ENCODE peak calls at places on chromosomes 1 and 21, in seven cellular contexts. One of them, this sample, is unnamed.

GRCh38 chr1:112956503-112957132 is 622 bp upstream of the SLC16A1 start:
- DNase-seq in HTR-8/SVneo: no peak
- DNase-seq in NCI-H1105: no peak
- DNase-seq in effector CD4-positive, alpha-beta T cell: peak
- DNase-seq in body of pancreas: peak
- DNase-seq in activated CD8-positive, alpha-beta T cell treated with anti-CD3 and anti-CD28 coated beads for 36 hours: peak
- DNase-seq in heart left ventricle: peak
- DNase-seq in this sample: no peak

GRCh38 chr1:111323231-111323630 is 32.6 kb downstream of the CHIA start:
- DNase-seq in HTR-8/SVneo: no peak
- DNase-seq in NCI-H1105: no peak
- DNase-seq in effector CD4-positive, alpha-beta T cell: no peak
- DNase-seq in body of pancreas: no peak
- DNase-seq in activated CD8-positive, alpha-beta T cell treated with anti-CD3 and anti-CD28 coated beads for 36 hours: no peak
- DNase-seq in heart left ventricle: no peak
- DNase-seq in this sample: no peak

GRCh38 chr1:226748306-226748705 is 9.2 kb upstream of the ITPKB start:
- DNase-seq in HTR-8/SVneo: no peak
- DNase-seq in NCI-H1105: no peak
- DNase-seq in effector CD4-positive, alpha-beta T cell: no peak
- DNase-seq in body of pancreas: no peak
- DNase-seq in activated CD8-positive, alpha-beta T cell treated with anti-CD3 and anti-CD28 coated beads for 36 hours: no peak
- DNase-seq in heart left ventricle: no peak
- DNase-seq in this sample: no peak

GRCh38 chr1:156500847-156501686 is 492 bp upstream of the MEF2D start:
- DNase-seq in HTR-8/SVneo: peak
- DNase-seq in NCI-H1105: peak
- DNase-seq in effector CD4-positive, alpha-beta T cell: peak
- DNase-seq in body of pancreas: peak
- DNase-seq in activated CD8-positive, alpha-beta T cell treated with anti-CD3 and anti-CD28 coated beads for 36 hours: peak
- DNase-seq in heart left ventricle: peak
- DNase-seq in this sample: peak

GRCh38 chr21:15449556-15449955 is 280.2 kb upstream of the USP25 start:
- DNase-seq in HTR-8/SVneo: no peak
- DNase-seq in NCI-H1105: no peak
- DNase-seq in effector CD4-positive, alpha-beta T cell: no peak
- DNase-seq in body of pancreas: no peak
- DNase-seq in activated CD8-positive, alpha-beta T cell treated with anti-CD3 and anti-CD28 coated beads for 36 hours: no peak
- DNase-seq in heart left ventricle: no peak
- DNase-seq in this sample: no peak

GRCh38 chr1:47578862-47579419 is 141.1 kb downstream of the FOXD2 start:
- DNase-seq in HTR-8/SVneo: no peak
- DNase-seq in NCI-H1105: no peak
- DNase-seq in effector CD4-positive, alpha-beta T cell: no peak
- DNase-seq in body of pancreas: no peak
- DNase-seq in activated CD8-positive, alpha-beta T cell treated with anti-CD3 and anti-CD28 coated beads for 36 hours: no peak
- DNase-seq in heart left ventricle: no peak
- DNase-seq in this sample: no peak

GRCh38 chr1:151710187-151710586 is 6.4 kb downstream of the CELF3 start:
- DNase-seq in HTR-8/SVneo: no peak
- DNase-seq in NCI-H1105: peak
- DNase-seq in effector CD4-positive, alpha-beta T cell: no peak
- DNase-seq in body of pancreas: peak
- DNase-seq in activated CD8-positive, alpha-beta T cell treated with anti-CD3 and anti-CD28 coated beads for 36 hours: peak
- DNase-seq in heart left ventricle: no peak
- DNase-seq in this sample: peak

GRCh38 chr1:3368711-3369436 is 85.6 kb upstream of the ARHGEF16 start:
- DNase-seq in HTR-8/SVneo: no peak
- DNase-seq in NCI-H1105: no peak
- DNase-seq in effector CD4-positive, alpha-beta T cell: no peak
- DNase-seq in body of pancreas: no peak
- DNase-seq in activated CD8-positive, alpha-beta T cell treated with anti-CD3 and anti-CD28 coated beads for 36 hours: no peak
- DNase-seq in heart left ventricle: no peak
- DNase-seq in this sample: no peak

GRCh38 chr21:38993561-38993960 is 187.8 kb downstream of the ETS2 start:
- DNase-seq in HTR-8/SVneo: peak
- DNase-seq in NCI-H1105: no peak
- DNase-seq in effector CD4-positive, alpha-beta T cell: no peak
- DNase-seq in body of pancreas: peak
- DNase-seq in activated CD8-positive, alpha-beta T cell treated with anti-CD3 and anti-CD28 coated beads for 36 hours: no peak
- DNase-seq in heart left ventricle: peak
- DNase-seq in this sample: no peak

GRCh38 chr1:50265790-50266314 is 157.1 kb downstream of the ELAVL4 start:
- DNase-seq in HTR-8/SVneo: no peak
- DNase-seq in NCI-H1105: no peak
- DNase-seq in effector CD4-positive, alpha-beta T cell: no peak
- DNase-seq in body of pancreas: no peak
- DNase-seq in activated CD8-positive, alpha-beta T cell treated with anti-CD3 and anti-CD28 coated beads for 36 hours: no peak
- DNase-seq in heart left ventricle: peak
- DNase-seq in this sample: no peak

GRCh38 chr1:245121523-245121922 is 33.3 kb upstream of the KIF26B start:
- DNase-seq in HTR-8/SVneo: no peak
- DNase-seq in NCI-H1105: no peak
- DNase-seq in effector CD4-positive, alpha-beta T cell: no peak
- DNase-seq in body of pancreas: no peak
- DNase-seq in activated CD8-positive, alpha-beta T cell treated with anti-CD3 and anti-CD28 coated beads for 36 hours: no peak
- DNase-seq in heart left ventricle: no peak
- DNase-seq in this sample: no peak

GRCh38 chr1:76759950-76760349 is 107.3 kb upstream of the ST6GALNAC5 start:
- DNase-seq in HTR-8/SVneo: no peak
- DNase-seq in NCI-H1105: peak
- DNase-seq in effector CD4-positive, alpha-beta T cell: no peak
- DNase-seq in body of pancreas: peak
- DNase-seq in activated CD8-positive, alpha-beta T cell treated with anti-CD3 and anti-CD28 coated beads for 36 hours: peak
- DNase-seq in heart left ventricle: peak
- DNase-seq in this sample: peak

GRCh38 chr1:199010492-199010891 is 371.7 kb downstream of the PTPRC start:
- DNase-seq in HTR-8/SVneo: no peak
- DNase-seq in NCI-H1105: no peak
- DNase-seq in effector CD4-positive, alpha-beta T cell: no peak
- DNase-seq in body of pancreas: no peak
- DNase-seq in activated CD8-positive, alpha-beta T cell treated with anti-CD3 and anti-CD28 coated beads for 36 hours: no peak
- DNase-seq in heart left ventricle: no peak
- DNase-seq in this sample: peak

GRCh38 chr1:25644962-25645361 is 28.4 kb downstream of the MAN1C1 start:
- DNase-seq in HTR-8/SVneo: no peak
- DNase-seq in NCI-H1105: no peak
- DNase-seq in effector CD4-positive, alpha-beta T cell: no peak
- DNase-seq in body of pancreas: no peak
- DNase-seq in activated CD8-positive, alpha-beta T cell treated with anti-CD3 and anti-CD28 coated beads for 36 hours: no peak
- DNase-seq in heart left ventricle: no peak
- DNase-seq in this sample: no peak

GRCh38 chr1:219416598-219417238 is 196.2 kb downstream of the ZC3H11B start:
- DNase-seq in HTR-8/SVneo: peak
- DNase-seq in NCI-H1105: peak
- DNase-seq in effector CD4-positive, alpha-beta T cell: peak
- DNase-seq in body of pancreas: peak
- DNase-seq in activated CD8-positive, alpha-beta T cell treated with anti-CD3 and anti-CD28 coated beads for 36 hours: peak
- DNase-seq in heart left ventricle: peak
- DNase-seq in this sample: peak

GRCh38 chr1:40385437-40386310 is 12.1 kb downstream of the SMAP2 start:
- DNase-seq in HTR-8/SVneo: no peak
- DNase-seq in NCI-H1105: no peak
- DNase-seq in effector CD4-positive, alpha-beta T cell: peak
- DNase-seq in body of pancreas: no peak
- DNase-seq in activated CD8-positive, alpha-beta T cell treated with anti-CD3 and anti-CD28 coated beads for 36 hours: peak
- DNase-seq in heart left ventricle: no peak
- DNase-seq in this sample: peak

GRCh38 chr1:239913141-239913585 is 178.5 kb upstream of the FMN2 start:
- DNase-seq in HTR-8/SVneo: no peak
- DNase-seq in NCI-H1105: no peak
- DNase-seq in effector CD4-positive, alpha-beta T cell: no peak
- DNase-seq in body of pancreas: no peak
- DNase-seq in activated CD8-positive, alpha-beta T cell treated with anti-CD3 and anti-CD28 coated beads for 36 hours: no peak
- DNase-seq in heart left ventricle: no peak
- DNase-seq in this sample: no peak

GRCh38 chr1:114558548-114558947 is 22.9 kb downstream of the BCAS2 start:
- DNase-seq in HTR-8/SVneo: peak
- DNase-seq in NCI-H1105: peak
- DNase-seq in effector CD4-positive, alpha-beta T cell: no peak
- DNase-seq in body of pancreas: no peak
- DNase-seq in activated CD8-positive, alpha-beta T cell treated with anti-CD3 and anti-CD28 coated beads for 36 hours: no peak
- DNase-seq in heart left ventricle: no peak
- DNase-seq in this sample: peak

GRCh38 chr1:2307206-2307605 is 79.1 kb downstream of the SKI start:
- DNase-seq in HTR-8/SVneo: no peak
- DNase-seq in NCI-H1105: no peak
- DNase-seq in effector CD4-positive, alpha-beta T cell: no peak
- DNase-seq in body of pancreas: no peak
- DNase-seq in activated CD8-positive, alpha-beta T cell treated with anti-CD3 and anti-CD28 coated beads for 36 hours: no peak
- DNase-seq in heart left ventricle: no peak
- DNase-seq in this sample: no peak

GRCh38 chr1:218365600-218365999 is 20.5 kb downstream of the TGFB2 start:
- DNase-seq in HTR-8/SVneo: no peak
- DNase-seq in NCI-H1105: no peak
- DNase-seq in effector CD4-positive, alpha-beta T cell: no peak
- DNase-seq in body of pancreas: no peak
- DNase-seq in activated CD8-positive, alpha-beta T cell treated with anti-CD3 and anti-CD28 coated beads for 36 hours: no peak
- DNase-seq in heart left ventricle: no peak
- DNase-seq in this sample: no peak

GRCh38 chr1:79599257-79599656 is 592.7 kb upstream of the ADGRL4 start:
- DNase-seq in HTR-8/SVneo: no peak
- DNase-seq in NCI-H1105: peak
- DNase-seq in effector CD4-positive, alpha-beta T cell: no peak
- DNase-seq in body of pancreas: no peak
- DNase-seq in activated CD8-positive, alpha-beta T cell treated with anti-CD3 and anti-CD28 coated beads for 36 hours: no peak
- DNase-seq in heart left ventricle: no peak
- DNase-seq in this sample: no peak

GRCh38 chr21:26170471-26171309 is at the start of gene APP:
- DNase-seq in HTR-8/SVneo: peak
- DNase-seq in NCI-H1105: peak
- DNase-seq in effector CD4-positive, alpha-beta T cell: peak
- DNase-seq in body of pancreas: peak
- DNase-seq in activated CD8-positive, alpha-beta T cell treated with anti-CD3 and anti-CD28 coated beads for 36 hours: peak
- DNase-seq in heart left ventricle: peak
- DNase-seq in this sample: peak

GRCh38 chr1:183543619-183544204 is 46.5 kb downstream of the NCF2 start:
- DNase-seq in HTR-8/SVneo: peak
- DNase-seq in NCI-H1105: peak
- DNase-seq in effector CD4-positive, alpha-beta T cell: no peak
- DNase-seq in body of pancreas: no peak
- DNase-seq in activated CD8-positive, alpha-beta T cell treated with anti-CD3 and anti-CD28 coated beads for 36 hours: no peak
- DNase-seq in heart left ventricle: no peak
- DNase-seq in this sample: peak

GRCh38 chr1:32893198-32894018 is 7.1 kb downstream of the HPCA start:
- DNase-seq in HTR-8/SVneo: no peak
- DNase-seq in NCI-H1105: peak
- DNase-seq in effector CD4-positive, alpha-beta T cell: no peak
- DNase-seq in body of pancreas: no peak
- DNase-seq in activated CD8-positive, alpha-beta T cell treated with anti-CD3 and anti-CD28 coated beads for 36 hours: peak
- DNase-seq in heart left ventricle: peak
- DNase-seq in this sample: no peak

This sample was measured in NB4.